ENCODE peak calls at places on chromosomes 13 and 19, in five cellular contexts. F is AG04450; A is CD4-positive, alpha-beta T cell; R is fibroblast of lung; V is CD8-positive, alpha-beta memory T cell. L is an unnamed sample.

GRCh38 chr19:58217607-58218391 is 10.9 kb upstream of the ZNF544 start:
- DNase-seq in R (no peak), A (no peak), F (no peak), V (no peak), L (no peak)

GRCh38 chr13:84543976-84544375 is 661.7 kb upstream of the SLITRK1 start:
- DNase-seq in R (no peak), V (no peak), A (no peak), F (no peak), L (no peak)

GRCh38 chr19:13116282-13117175 is at the start of gene TRMT1:
- DNase-seq in A (peak; percentile 78), R (peak; percentile 94), F (peak; percentile 74), V (peak; percentile 82), L (peak; percentile 94)

GRCh38 chr13:52665325-52665724 is 12.7 kb downstream of the SUGT1 start:
- DNase-seq in A (no peak), R (peak; percentile 14), V (no peak), F (no peak), L (no peak)

GRCh38 chr13:49421391-49421790 is 22.5 kb downstream of the CAB39L start:
- DNase-seq in F (no peak), R (no peak), V (no peak), A (no peak), L (peak; percentile 14)

GRCh38 chr19:42206871-42207755 is 10.4 kb downstream of the DEDD2 start:
- DNase-seq in R (peak; percentile 72), F (no peak), A (no peak), V (no peak), L (no peak)

GRCh38 chr13:92721610-92722009 is 505.0 kb upstream of the GPC6 start:
- DNase-seq in V (no peak), A (no peak), F (no peak), R (no peak), L (no peak)

GRCh38 chr13:111474136-111475002 is 153.9 kb downstream of the TEX29 start:
- DNase-seq in A (no peak), R (peak; percentile 19), F (peak; percentile 2), V (no peak), L (no peak)

GRCh38 chr13:109666656-109667448 is 119.5 kb downstream of the IRS2 start:
- DNase-seq in V (no peak), F (no peak), A (no peak), R (peak; percentile 52), L (no peak)

GRCh38 chr19:38213469-38213868 is 10.6 kb downstream of the DPF1 start:
- DNase-seq in R (no peak), A (no peak), F (no peak), V (no peak), L (no peak)

GRCh38 chr13:98482476-98483444 is 94.1 kb downstream of the STK24 start:
- DNase-seq in R (peak; percentile 73), A (no peak), F (no peak), V (no peak), L (no peak)

GRCh38 chr13:23620613-23621315 is 50.6 kb downstream of the TNFRSF19 start:
- DNase-seq in V (no peak), A (no peak), F (no peak), R (no peak), L (no peak)

GRCh38 chr13:85313761-85314503 is 485.3 kb downstream of the SLITRK6 start:
- DNase-seq in F (no peak), A (no peak), V (no peak), R (peak; percentile 77), L (no peak)

GRCh38 chr19:10420444-10421239 is at the start of gene PDE4A:
- DNase-seq in R (peak; percentile 50), V (peak; percentile 60), F (no peak), A (no peak), L (peak; percentile 73)

DNA sequence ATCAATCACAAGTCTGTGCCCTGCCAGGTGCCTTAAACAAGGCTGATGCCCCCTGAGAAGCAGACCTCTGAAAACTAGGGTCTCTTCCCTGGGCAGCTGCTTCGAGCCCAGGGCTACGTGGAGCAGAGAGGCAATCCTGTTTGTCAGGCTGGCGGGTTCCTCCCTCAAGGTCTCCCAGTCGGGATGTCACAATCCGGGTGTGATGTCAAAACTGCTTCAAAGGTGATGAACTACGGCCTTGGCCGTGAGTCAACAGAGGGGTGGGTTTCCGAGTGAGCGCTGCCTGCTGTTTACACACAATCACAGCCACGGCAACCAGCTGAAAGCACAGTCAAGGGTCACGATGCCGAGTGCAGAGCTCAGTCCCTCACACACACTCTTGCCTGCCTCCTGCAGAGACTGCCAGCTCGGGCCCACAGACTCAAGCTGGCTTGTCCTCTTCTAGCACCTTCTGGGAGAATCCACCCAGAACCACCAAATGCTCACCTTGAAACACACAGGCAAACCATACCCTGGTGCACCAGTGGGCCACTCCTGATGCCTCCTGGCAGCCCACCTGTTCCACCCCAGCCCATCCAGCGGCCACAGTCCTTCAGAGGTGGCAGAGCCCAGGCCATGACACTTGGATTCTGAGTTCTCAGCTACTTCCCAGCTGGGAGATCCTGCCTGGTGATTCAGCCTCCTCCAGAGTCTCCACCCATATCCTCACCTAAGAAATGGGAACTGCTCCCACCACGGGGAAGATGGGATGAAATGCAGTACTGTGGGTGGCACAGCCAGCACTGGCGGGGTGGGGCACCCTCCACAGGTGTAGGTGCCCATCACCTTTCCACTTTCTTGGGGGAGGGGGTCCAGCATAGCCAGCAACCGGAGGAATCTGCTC is 6.8 kb downstream of the ELL start:
- DNase-seq in V (peak; percentile 29), A (no peak), F (no peak), R (no peak), L (no peak)
- H3K27ac ChIP-seq in V (peak overlapping the region; percentile 54), A (no peak overlapping the region), F (peak overlapping the region; percentile 40), R (peak overlapping the region; percentile 75), L (no peak overlapping the region)

DNA sequence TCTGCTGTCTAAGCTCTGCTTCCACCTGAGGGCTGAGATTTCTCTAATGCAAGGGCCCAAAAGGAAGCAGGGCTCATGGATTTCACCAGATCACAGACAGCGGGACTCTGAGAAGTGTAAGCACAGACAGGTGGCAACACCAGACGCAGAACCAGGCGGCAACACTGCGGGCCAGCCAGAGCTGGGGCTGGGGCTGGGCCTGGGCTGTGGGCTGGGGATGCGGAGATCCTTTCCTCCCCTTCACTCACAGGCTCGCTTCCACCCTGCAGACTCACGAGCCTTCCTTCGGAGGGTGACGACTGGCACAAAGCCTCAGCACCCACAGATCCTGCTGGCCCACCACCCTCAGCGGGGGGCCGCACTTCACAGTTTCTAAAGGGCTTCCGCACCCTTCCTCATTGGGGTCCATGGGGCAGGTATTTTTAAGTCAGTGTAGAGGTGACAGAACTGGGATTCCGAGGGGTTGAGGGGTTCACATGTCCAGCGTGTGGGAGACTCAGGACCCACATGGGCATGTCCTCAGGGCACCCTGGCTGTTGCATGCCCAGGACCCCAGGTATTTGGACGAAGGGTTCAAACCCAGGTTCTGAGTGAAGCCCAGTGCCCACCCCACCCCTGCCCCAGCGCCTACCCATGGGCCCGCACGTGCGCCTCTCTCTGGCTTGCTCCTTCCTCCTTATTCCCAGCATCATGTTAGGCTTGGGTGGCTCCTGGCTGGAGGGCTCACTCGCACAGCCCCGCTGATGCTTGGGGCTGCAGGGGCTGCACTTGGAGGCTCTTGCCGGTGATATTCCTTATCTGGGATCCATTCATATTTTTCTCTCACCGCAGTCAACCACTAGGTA is 137.3 kb upstream of the GPR12 start:
- DNase-seq in A (no peak), V (no peak), F (no peak), R (no peak), L (no peak)
- H3K27ac ChIP-seq in A (no peak overlapping the region), V (no peak overlapping the region), F (no peak overlapping the region), R (no peak overlapping the region), L (no peak overlapping the region)

GRCh38 chr19:45782162-45782623 is at the start of gene DMPK:
- DNase-seq in F (no peak), V (no peak), A (no peak), R (no peak), L (no peak)
- H3K27ac ChIP-seq in F (peak within 1 kb of the TSS; percentile 94), V (no peak within 1 kb of the TSS), A (no peak within 1 kb of the TSS), R (peak within 1 kb of the TSS; percentile 90), L (no peak within 1 kb of the TSS)

GRCh38 chr13:20860844-20861243 is 41.7 kb downstream of the XPO4 start:
- DNase-seq in R (no peak), A (no peak), V (no peak), F (no peak), L (no peak)
- H3K27ac ChIP-seq in R (no peak overlapping the region), A (no peak overlapping the region), V (no peak overlapping the region), F (no peak overlapping the region), L (no peak overlapping the region)

GRCh38 chr13:73261739-73262216 is 203.0 kb downstream of the KLF5 start:
- DNase-seq in V (no peak), F (no peak), A (no peak), R (no peak), L (no peak)
- H3K27ac ChIP-seq in V (no peak overlapping the region), F (no peak overlapping the region), A (no peak overlapping the region), R (no peak overlapping the region), L (no peak overlapping the region)

GRCh38 chr13:33519561-33520479 is 234.3 kb upstream of the STARD13 start:
- DNase-seq in V (no peak), F (peak; percentile 78), R (peak; percentile 98), A (no peak), L (no peak)

GRCh38 chr13:33524086-33524485 is 238.5 kb upstream of the STARD13 start:
- DNase-seq in F (peak; percentile 80), A (no peak), V (no peak), R (peak; percentile 92), L (no peak)

GRCh38 chr13:33518442-33518841 is 232.9 kb upstream of the STARD13 start:
- DNase-seq in F (no peak), R (no peak), A (no peak), V (no peak), L (no peak)

GRCh38 chr13:33525759-33526158 is 240.2 kb upstream of the STARD13 start:
- DNase-seq in R (no peak), A (no peak), V (no peak), F (no peak), L (no peak)

DNA sequence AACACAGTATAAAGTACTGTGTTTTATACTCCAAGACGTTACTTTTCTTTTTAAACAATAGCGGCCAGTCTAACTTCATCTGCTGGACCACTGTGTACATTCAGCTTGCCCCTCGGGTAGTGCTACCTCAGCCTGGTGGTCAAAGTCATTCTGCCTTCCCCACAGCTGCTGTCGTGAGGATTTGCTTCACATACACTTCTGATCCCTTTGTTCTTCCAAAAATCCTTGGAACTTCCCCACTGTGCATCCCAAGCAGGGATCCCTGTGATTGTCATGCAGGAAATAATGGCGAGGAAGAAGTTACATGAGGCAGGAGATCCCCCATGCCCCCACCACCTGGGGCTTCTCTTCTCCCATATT is 234.9 kb upstream of the STARD13 start:
- DNase-seq in V (no peak), F (no peak), A (no peak), R (no peak), L (no peak)
- H3K27ac ChIP-seq in V (no peak overlapping the region), F (peak overlapping the region; percentile 43), A (no peak overlapping the region), R (peak overlapping the region; percentile 55), L (no peak overlapping the region)

GRCh38 chr13:46866150-46866549 is 30.7 kb downstream of the HTR2A start:
- DNase-seq in V (no peak), F (peak; percentile 27), R (peak; percentile 21), A (no peak), L (peak; percentile 35)
- H3K27ac ChIP-seq in V (no peak overlapping the region), F (no peak overlapping the region), R (no peak overlapping the region), A (no peak overlapping the region), L (no peak overlapping the region)

GRCh38 chr13:29733069-29733700 is 117.2 kb downstream of the UBL3 start:
- DNase-seq in R (no peak), F (no peak), A (no peak), V (no peak), L (no peak)

GRCh38 chr13:29730253-29730652 is 120.2 kb downstream of the UBL3 start:
- DNase-seq in F (no peak), A (no peak), R (no peak), V (no peak), L (no peak)
- H3K27ac ChIP-seq in F (no peak overlapping the region), A (no peak overlapping the region), R (no peak overlapping the region), V (no peak overlapping the region), L (no peak overlapping the region)